ENCODE peak calls at places on chromosomes 13 and 19, in nine cellular contexts. T is NCI-H510A treated with DMSO at 0.1 percent for 48 hours, I is retinal pigment epithelial cell, Q is neural progenitor cell, K is fibroblast of gingiva, B is left ventricle myocardium superior, F is T-helper 1 cell, L is cardiac fibroblast, M is neuronal stem cell. O is an unnamed sample.

GRCh38 chr19:13689050-13689449 is 75.3 kb upstream of the MRI1 start:
- DNase-seq in T (peak), I (no peak), Q (peak), K (no peak), B (no peak), F (no peak), L (peak), M (peak), O (no peak)

GRCh38 chr13:24087611-24088235 is 72.8 kb upstream of the SPATA13 start:
- DNase-seq in T (no peak), I (no peak), Q (no peak), K (no peak), B (no peak), F (no peak), L (no peak), M (no peak), O (no peak)

GRCh38 chr19:41691268-41691970 is 3.3 kb upstream of the CEACAM7 start:
- DNase-seq in T (peak), I (no peak), Q (no peak), K (no peak), B (no peak), F (no peak), L (peak), M (no peak), O (no peak)

GRCh38 chr19:38569368-38569983 is 48.3 kb downstream of the MAP4K1 start:
- DNase-seq in T (no peak), I (no peak), Q (no peak), K (no peak), B (no peak), F (no peak), L (no peak), M (no peak), O (no peak)

GRCh38 chr19:33062902-33063301 is 1.8 kb downstream of the RHPN2 start:
- DNase-seq in T (no peak), I (no peak), Q (no peak), K (no peak), B (no peak), F (no peak), L (no peak), M (no peak), O (no peak)

GRCh38 chr13:29922896-29923295 is 72.5 kb upstream of the UBL3 start:
- DNase-seq in T (no peak), I (no peak), Q (no peak), K (peak), B (no peak), F (no peak), L (peak), M (no peak), O (no peak)

GRCh38 chr19:39021063-39021462 is 11.3 kb downstream of the FBXO27 start:
- DNase-seq in T (no peak), I (no peak), Q (no peak), K (no peak), B (no peak), F (no peak), L (no peak), M (no peak), O (no peak)

GRCh38 chr19:38862321-38863059 is 12.7 kb upstream of the HNRNPL start:
- DNase-seq in T (peak), I (peak), Q (peak), K (no peak), B (no peak), F (no peak), L (peak), M (no peak), O (no peak)

GRCh38 chr19:2186071-2186846 is 22.5 kb downstream of the DOT1L start:
- DNase-seq in T (no peak), I (no peak), Q (peak), K (peak), B (peak), F (no peak), L (peak), M (no peak), O (no peak)

GRCh38 chr13:79883216-79883615 is 402.3 kb downstream of the NDFIP2 start:
- DNase-seq in T (no peak), I (no peak), Q (no peak), K (no peak), B (no peak), F (no peak), L (no peak), M (no peak), O (no peak)

GRCh38 chr19:39038098-39038497 is 5.7 kb upstream of the FBXO27 start:
- DNase-seq in T (no peak), I (no peak), Q (peak), K (peak), B (no peak), F (no peak), L (peak), M (peak), O (no peak)

GRCh38 chr19:2167896-2168618 is 4.3 kb downstream of the DOT1L start:
- DNase-seq in T (no peak), I (no peak), Q (no peak), K (peak), B (peak), F (no peak), L (peak), M (no peak), O (no peak)

GRCh38 chr19:27746691-27747380 is 1466.1 kb downstream of the UQCRFS1 start:
- DNase-seq in T (no peak), I (no peak), Q (peak), K (peak), B (peak), F (no peak), L (peak), M (no peak), O (no peak)

GRCh38 chr13:23701646-23702045 is 131.4 kb downstream of the TNFRSF19 start:
- DNase-seq in T (no peak), I (no peak), Q (no peak), K (peak), B (peak), F (no peak), L (peak), M (no peak), O (no peak)

GRCh38 chr13:20633802-20634201 is 66.8 kb downstream of the IFT88 start:
- DNase-seq in T (no peak), I (no peak), Q (no peak), K (no peak), B (no peak), F (no peak), L (no peak), M (no peak), O (no peak)

GRCh38 chr13:25882732-25883357 is 169.0 kb downstream of the SHISA2 start:
- DNase-seq in T (no peak), I (no peak), Q (peak), K (no peak), B (no peak), F (no peak), L (no peak), M (no peak), O (peak)

GRCh38 chr19:47130589-47131168 is at the start of gene SAE1:
- DNase-seq in T (peak), I (peak), Q (peak), K (peak), B (peak), F (peak), L (peak), M (peak), O (peak)